ENCODE peak calls at places on chromosome 18, in seven cellular contexts. G, V, S, K, U, Y and M are unnamed samples. For H3K9me3 and H3K36me3, the result is how much of the 10 kb centered on the place peaks cover.

GRCh38 chr18:77000527-77000926 is 132.1 kb downstream of the MBP start:
- DNase-seq in G (peak), V (peak), S (no peak), K (peak), U (no peak), Y (peak), M (no peak)

GRCh38 chr18:49041677-49042570 is 91.2 kb upstream of the SMAD7 start:
- DNase-seq in G (peak), V (peak), S (no peak), K (peak), U (no peak), Y (peak), M (no peak)

GRCh38 chr18:49723648-49724180 is 89.6 kb downstream of the ACAA2 start:
- DNase-seq in G (no peak), V (peak), S (no peak), K (peak), U (no peak), Y (no peak), M (peak)

GRCh38 chr18:49788327-49788908 is 24.9 kb downstream of the ACAA2 start:
- DNase-seq in G (peak), V (peak), S (no peak), K (no peak), U (no peak), Y (no peak), M (no peak)

GRCh38 chr18:48428494-48429177 is 19.5 kb upstream of the ZBTB7C start:
- DNase-seq in G (no peak), V (no peak), S (no peak), K (no peak), U (no peak), Y (no peak), M (no peak)

GRCh38 chr18:9619545-9619944 is 5.2 kb upstream of the PPP4R1 start:
- DNase-seq in G (peak), V (peak), S (no peak), K (no peak), U (no peak), Y (no peak), M (peak)

GRCh38 chr18:67710639-67711038 is 194.1 kb upstream of the DSEL start:
- DNase-seq in G (no peak), V (no peak), S (no peak), K (peak), U (no peak), Y (no peak), M (no peak)

GRCh38 chr18:70419526-70419925 is 130.7 kb downstream of the SOCS6 start:
- DNase-seq in G (peak), V (peak), S (no peak), K (peak), U (no peak), Y (no peak), M (no peak)

GRCh38 chr18:67417864-67418523 is 98.5 kb downstream of the DSEL start:
- DNase-seq in G (peak), V (peak), S (no peak), K (peak), U (no peak), Y (peak), M (peak)

GRCh38 chr18:25335062-25335461 is 16.9 kb downstream of the ZNF521 start:
- DNase-seq in G (no peak), V (no peak), S (no peak), K (no peak), U (no peak), Y (no peak), M (no peak)

GRCh38 chr18:25335676-25336075 is 16.3 kb downstream of the ZNF521 start:
- DNase-seq in G (no peak), V (no peak), S (no peak), K (no peak), U (no peak), Y (no peak), M (no peak)

GRCh38 chr18:25341861-25342260 is 10.1 kb downstream of the ZNF521 start:
- DNase-seq in G (no peak), V (no peak), S (no peak), K (no peak), U (no peak), Y (no peak), M (no peak)

GRCh38 chr18:25345432-25345831 is 6.5 kb downstream of the ZNF521 start:
- DNase-seq in G (peak), V (peak), S (no peak), K (no peak), U (no peak), Y (no peak), M (no peak)

DNA sequence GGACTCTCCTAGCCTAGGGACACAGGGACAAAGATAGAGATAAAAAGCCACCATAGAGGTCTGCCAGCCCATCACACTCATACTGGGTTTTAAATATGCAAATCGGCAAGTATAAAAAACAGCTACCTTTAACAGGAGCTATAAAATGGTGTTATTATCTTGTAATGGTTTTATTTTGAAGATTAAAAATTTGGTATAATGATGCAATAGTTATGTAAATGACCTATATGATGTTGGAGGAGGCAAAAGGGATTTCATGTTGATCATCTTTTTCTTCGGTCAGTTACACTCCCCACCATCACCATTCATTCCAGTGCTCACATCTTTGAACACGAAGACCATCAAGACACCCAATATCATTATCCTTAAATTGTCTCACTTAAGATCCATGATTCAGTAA is 11.2 kb downstream of the ZNF521 start:
- DNase-seq in G (no peak), V (no peak), S (no peak), K (no peak), U (no peak), Y (no peak), M (no peak)
- H3K4me3 ChIP-seq in G (no peak), V (no peak), S (no peak), K (no peak), U (no peak), Y (no peak), M (no peak)

GRCh38 chr18:14962626-14963025 is 214.7 kb downstream of the ANKRD30B start:
- DNase-seq in G (no peak), V (no peak), S (no peak), K (no peak), U (no peak), Y (no peak), M (no peak)

GRCh38 chr18:14965553-14965952 is 217.6 kb downstream of the ANKRD30B start:
- DNase-seq in G (no peak), V (no peak), S (no peak), K (no peak), U (no peak), Y (no peak), M (no peak)

GRCh38 chr18:14963246-14963645 is 215.3 kb downstream of the ANKRD30B start:
- DNase-seq in G (no peak), V (no peak), S (no peak), K (no peak), U (no peak), Y (no peak), M (no peak)

GRCh38 chr18:14961991-14962390 is 214.0 kb downstream of the ANKRD30B start:
- DNase-seq in G (no peak), V (no peak), S (no peak), K (no peak), U (no peak), Y (no peak), M (no peak)

GRCh38 chr18:14964002-14964401 is 216.0 kb downstream of the ANKRD30B start:
- DNase-seq in G (no peak), V (no peak), S (no peak), K (no peak), U (no peak), Y (no peak), M (no peak)
- H3K9me3 ChIP-seq in G (under half), V (under half), S (under half), K (under half), U (under half), Y (under half), M (under half)

GRCh38 chr18:23524213-23524707 is 20.9 kb downstream of the RMC1 start:
- DNase-seq in G (no peak), V (no peak), S (no peak), K (no peak), U (no peak), Y (no peak), M (no peak)

GRCh38 chr18:23526516-23527063 is 23.3 kb downstream of the RMC1 start:
- DNase-seq in G (no peak), V (no peak), S (no peak), K (no peak), U (no peak), Y (no peak), M (no peak)

GRCh38 chr18:23519725-23520124 is 16.4 kb downstream of the RMC1 start:
- DNase-seq in G (no peak), V (peak), S (no peak), K (no peak), U (no peak), Y (no peak), M (no peak)

GRCh38 chr18:23523429-23524212 is 20.3 kb downstream of the RMC1 start:
- DNase-seq in G (peak), V (peak), S (no peak), K (no peak), U (no peak), Y (no peak), M (no peak)

GRCh38 chr18:23521907-23522306 is 18.6 kb downstream of the RMC1 start:
- DNase-seq in G (no peak), V (no peak), S (no peak), K (no peak), U (no peak), Y (no peak), M (no peak)
- H3K36me3 ChIP-seq in G (under half), V (half or more), S (under half), K (under half), U (half or more), Y (half or more), M (under half)

DNA sequence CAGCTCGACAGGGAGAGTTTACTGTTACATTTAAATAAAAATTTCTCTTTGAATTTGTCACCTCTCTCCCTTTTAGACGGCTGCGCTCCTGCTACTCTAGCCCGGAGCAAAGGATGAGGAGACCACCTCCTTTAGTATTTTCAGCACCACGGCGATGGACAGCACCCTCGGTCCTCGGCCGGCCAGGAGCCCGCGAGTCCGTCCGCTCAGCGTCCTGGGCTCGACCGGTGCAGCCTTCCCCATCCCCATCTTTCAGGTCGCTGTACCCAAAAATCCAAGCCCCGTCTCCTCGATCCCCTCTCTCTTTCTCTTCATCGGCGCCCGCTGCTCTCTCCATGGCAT is 831 bp downstream of the CELF4 start:
- DNase-seq in G (peak), V (peak), S (peak), K (peak), U (no peak), Y (peak), M (peak)
- H3K4me3 ChIP-seq in G (peak), V (no peak), S (no peak), K (peak), U (peak), Y (no peak), M (no peak)

DNA sequence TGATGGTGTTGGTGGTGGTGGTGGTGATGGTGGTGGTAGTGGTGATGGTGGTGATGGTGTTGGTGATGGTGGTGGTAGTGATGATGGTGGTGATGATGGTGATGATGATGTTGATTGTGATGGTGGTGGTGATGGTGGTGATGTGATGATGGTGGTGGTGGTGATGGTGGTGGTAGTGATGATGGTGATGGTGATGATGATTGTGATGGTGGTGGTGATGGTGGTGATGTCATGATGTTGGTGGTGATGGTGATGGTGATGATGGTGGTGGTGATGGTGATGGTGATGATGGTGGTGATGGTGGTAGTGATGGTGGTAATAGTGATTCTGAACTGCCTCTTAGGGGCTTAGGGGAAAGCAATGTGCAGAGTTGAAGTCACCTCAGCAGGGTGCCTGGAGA is 760.7 kb downstream of the GALR1 start:
- DNase-seq in G (no peak), V (no peak), S (no peak), K (no peak), U (no peak), Y (no peak), M (no peak)
- H3K9me3 ChIP-seq in G (under half), V (under half), S (under half), K (under half), U (under half), Y (under half), M (under half)

GRCh38 chr18:30920356-30920755 is 122.2 kb downstream of the DSC3 start:
- DNase-seq in G (no peak), V (no peak), S (no peak), K (no peak), U (no peak), Y (no peak), M (no peak)
- H3K36me3 ChIP-seq in G (under half), V (under half), S (under half), K (under half), U (under half), Y (under half), M (under half)

DNA sequence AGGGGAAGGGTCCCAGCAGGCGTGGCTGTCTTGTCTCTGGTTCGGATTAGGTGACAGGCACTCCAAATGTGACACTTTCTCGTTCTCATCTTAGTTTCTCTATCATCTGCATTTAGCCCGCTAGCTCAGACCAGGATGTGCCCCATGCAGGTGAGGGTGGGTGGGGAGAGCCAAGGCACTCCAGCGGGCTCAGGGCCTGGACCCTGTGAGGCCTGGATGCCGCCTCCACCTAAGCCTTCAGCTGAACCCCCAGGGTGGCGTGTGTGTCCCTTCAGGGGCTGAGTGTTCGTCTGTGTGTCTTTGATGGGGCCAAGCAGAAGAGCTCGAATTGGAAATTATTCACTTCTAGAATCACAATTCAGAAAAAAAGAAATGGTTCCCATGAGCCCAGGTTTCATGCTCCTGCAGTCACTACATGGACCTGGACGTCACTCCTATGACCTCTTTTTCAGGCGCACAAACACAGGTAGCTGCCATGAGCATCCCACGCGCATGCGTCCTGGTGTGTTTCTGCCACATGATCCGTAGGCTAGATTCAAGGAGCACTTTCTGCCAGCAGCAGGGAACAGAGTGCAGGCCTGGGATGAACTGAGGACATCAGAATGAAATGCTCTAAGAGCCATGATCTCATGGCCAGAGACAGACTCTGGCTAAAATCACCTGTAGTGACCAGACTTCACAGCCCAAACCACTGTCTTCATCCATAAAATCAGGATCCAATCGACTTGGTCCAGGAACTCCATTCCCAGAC is 25.8 kb downstream of the CIDEA start:
- DNase-seq in G (no peak), V (no peak), S (no peak), K (no peak), U (peak), Y (no peak), M (no peak)
- H3K4me3 ChIP-seq in G (peak), V (peak), S (no peak), K (no peak), U (peak), Y (no peak), M (no peak)

GRCh38 chr18:56030060-56030459 is 442.1 kb upstream of the TCF4 start:
- DNase-seq in G (no peak), V (no peak), S (no peak), K (no peak), U (no peak), Y (no peak), M (no peak)
- H3K9me3 ChIP-seq in G (under half), V (under half), S (under half), K (under half), U (under half), Y (under half), M (under half)

GRCh38 chr18:79919089-79919488 is 32.4 kb downstream of the SLC66A2 start:
- DNase-seq in G (no peak), V (no peak), S (no peak), K (no peak), U (no peak), Y (peak), M (no peak)
- H3K36me3 ChIP-seq in G (under half), V (half or more), S (under half), K (under half), U (under half), Y (under half), M (under half)

DNA sequence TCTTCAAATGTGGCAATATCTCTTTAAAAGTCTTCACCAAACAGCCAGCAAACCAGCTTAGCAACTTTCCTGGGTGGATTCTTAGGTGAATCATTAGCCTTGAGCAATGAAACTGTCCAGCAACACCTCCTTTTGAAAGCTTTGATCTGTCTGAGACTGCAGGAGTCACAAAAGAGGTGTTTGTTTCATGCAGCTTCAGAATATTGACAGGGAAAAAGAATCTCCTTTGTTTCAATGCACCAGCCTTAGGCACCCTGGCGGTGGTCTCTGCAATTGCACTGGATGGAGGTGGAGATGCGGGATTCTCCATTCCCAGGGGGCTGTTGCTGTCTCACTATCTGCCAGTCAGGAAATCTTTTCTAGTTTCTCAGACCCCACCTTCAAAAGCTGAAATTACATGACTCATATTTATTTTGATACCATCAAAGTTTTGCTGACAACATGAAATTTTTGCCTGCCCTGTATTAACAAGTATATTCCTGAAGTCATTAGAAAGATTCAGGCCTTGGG is 76.0 kb upstream of the DSG1 start:
- DNase-seq in G (no peak), V (peak), S (peak), K (peak), U (no peak), Y (no peak), M (no peak)
- H3K4me3 ChIP-seq in G (no peak), V (no peak), S (no peak), K (no peak), U (no peak), Y (no peak), M (no peak)